ENCODE peak calls at places on chromosomes 3 and 15, in nine cellular contexts. One of them, this sample, is unnamed.

GRCh38 chr15:99452010-99452409 is 113.8 kb upstream of the MEF2A start:
- DNase-seq in H54: no peak
- DNase-seq in body of pancreas: no peak
- DNase-seq in GM12891: no peak
- DNase-seq in gastrocnemius medialis: no peak
- DNase-seq in uterus: no peak
- DNase-seq in breast epithelium: no peak
- DNase-seq in HCT116: no peak
- DNase-seq in NB4: no peak
- DNase-seq in this sample: no peak

GRCh38 chr15:77773003-77773402 is 140.3 kb upstream of the LINGO1 start:
- DNase-seq in H54: no peak
- DNase-seq in body of pancreas: no peak
- DNase-seq in GM12891: no peak
- DNase-seq in gastrocnemius medialis: no peak
- DNase-seq in uterus: no peak
- DNase-seq in breast epithelium: no peak
- DNase-seq in HCT116: no peak
- DNase-seq in NB4: no peak
- DNase-seq in this sample: no peak

GRCh38 chr3:21484323-21485154 is 266.5 kb downstream of the ZNF385D start:
- DNase-seq in H54: peak
- DNase-seq in body of pancreas: peak
- DNase-seq in GM12891: peak
- DNase-seq in gastrocnemius medialis: no peak
- DNase-seq in uterus: peak
- DNase-seq in breast epithelium: no peak
- DNase-seq in HCT116: no peak
- DNase-seq in NB4: peak
- DNase-seq in this sample: peak

GRCh38 chr3:78707616-78708015 is 1060.2 kb downstream of the ROBO1 start:
- DNase-seq in H54: no peak
- DNase-seq in body of pancreas: no peak
- DNase-seq in GM12891: no peak
- DNase-seq in gastrocnemius medialis: no peak
- DNase-seq in uterus: no peak
- DNase-seq in breast epithelium: no peak
- DNase-seq in HCT116: no peak
- DNase-seq in NB4: no peak
- DNase-seq in this sample: no peak

GRCh38 chr15:37094542-37095196 is 5.7 kb downstream of the MEIS2 start:
- DNase-seq in H54: peak
- DNase-seq in body of pancreas: no peak
- DNase-seq in GM12891: no peak
- DNase-seq in gastrocnemius medialis: no peak
- DNase-seq in uterus: no peak
- DNase-seq in breast epithelium: no peak
- DNase-seq in HCT116: no peak
- DNase-seq in NB4: no peak
- DNase-seq in this sample: no peak

GRCh38 chr3:33746412-33747116 is 28.5 kb upstream of the CLASP2 start:
- DNase-seq in H54: no peak
- DNase-seq in body of pancreas: no peak
- DNase-seq in GM12891: peak
- DNase-seq in gastrocnemius medialis: no peak
- DNase-seq in uterus: no peak
- DNase-seq in breast epithelium: no peak
- DNase-seq in HCT116: no peak
- DNase-seq in NB4: peak
- DNase-seq in this sample: no peak

GRCh38 chr3:861721-862120 is 231.1 kb upstream of the CNTN6 start:
- DNase-seq in H54: no peak
- DNase-seq in body of pancreas: no peak
- DNase-seq in GM12891: no peak
- DNase-seq in gastrocnemius medialis: no peak
- DNase-seq in uterus: no peak
- DNase-seq in breast epithelium: no peak
- DNase-seq in HCT116: no peak
- DNase-seq in NB4: peak
- DNase-seq in this sample: no peak

GRCh38 chr3:23640472-23641146 is 165.1 kb upstream of the UBE2E1 start:
- DNase-seq in H54: no peak
- DNase-seq in body of pancreas: no peak
- DNase-seq in GM12891: no peak
- DNase-seq in gastrocnemius medialis: no peak
- DNase-seq in uterus: no peak
- DNase-seq in breast epithelium: no peak
- DNase-seq in HCT116: no peak
- DNase-seq in NB4: no peak
- DNase-seq in this sample: no peak

GRCh38 chr3:50912746-50913145 is 238.0 kb downstream of the DOCK3 start:
- DNase-seq in H54: no peak
- DNase-seq in body of pancreas: no peak
- DNase-seq in GM12891: no peak
- DNase-seq in gastrocnemius medialis: no peak
- DNase-seq in uterus: no peak
- DNase-seq in breast epithelium: no peak
- DNase-seq in HCT116: no peak
- DNase-seq in NB4: no peak
- DNase-seq in this sample: no peak

GRCh38 chr3:105355355-105356063 is 11.2 kb upstream of the ALCAM start:
- DNase-seq in H54: no peak
- DNase-seq in body of pancreas: no peak
- DNase-seq in GM12891: no peak
- DNase-seq in gastrocnemius medialis: no peak
- DNase-seq in uterus: no peak
- DNase-seq in breast epithelium: no peak
- DNase-seq in HCT116: no peak
- DNase-seq in NB4: peak
- DNase-seq in this sample: no peak

GRCh38 chr15:33468740-33469139 is 158.0 kb downstream of the RYR3 start:
- DNase-seq in H54: no peak
- DNase-seq in body of pancreas: no peak
- DNase-seq in GM12891: no peak
- DNase-seq in gastrocnemius medialis: no peak
- DNase-seq in uterus: no peak
- DNase-seq in breast epithelium: no peak
- DNase-seq in HCT116: no peak
- DNase-seq in NB4: no peak
- DNase-seq in this sample: no peak

GRCh38 chr3:42036483-42036823 is 54.7 kb upstream of the TRAK1 start:
- DNase-seq in H54: peak
- DNase-seq in body of pancreas: peak
- DNase-seq in GM12891: no peak
- DNase-seq in gastrocnemius medialis: peak
- DNase-seq in uterus: no peak
- DNase-seq in breast epithelium: no peak
- DNase-seq in HCT116: no peak
- DNase-seq in NB4: no peak
- DNase-seq in this sample: peak

GRCh38 chr3:160676547-160677303 is at the start of gene ARL14:
- DNase-seq in H54: peak
- DNase-seq in body of pancreas: peak
- DNase-seq in GM12891: no peak
- DNase-seq in gastrocnemius medialis: no peak
- DNase-seq in uterus: no peak
- DNase-seq in breast epithelium: no peak
- DNase-seq in HCT116: peak
- DNase-seq in NB4: no peak
- DNase-seq in this sample: no peak

GRCh38 chr3:88057650-88058321 is 1.0 kb downstream of the CGGBP1 start:
- DNase-seq in H54: no peak
- DNase-seq in body of pancreas: no peak
- DNase-seq in GM12891: no peak
- DNase-seq in gastrocnemius medialis: no peak
- DNase-seq in uterus: no peak
- DNase-seq in breast epithelium: no peak
- DNase-seq in HCT116: no peak
- DNase-seq in NB4: no peak
- DNase-seq in this sample: peak

GRCh38 chr15:101152914-101153313 is 98.9 kb downstream of the CHSY1 start:
- DNase-seq in H54: no peak
- DNase-seq in body of pancreas: no peak
- DNase-seq in GM12891: no peak
- DNase-seq in gastrocnemius medialis: no peak
- DNase-seq in uterus: no peak
- DNase-seq in breast epithelium: peak
- DNase-seq in HCT116: no peak
- DNase-seq in NB4: peak
- DNase-seq in this sample: no peak

GRCh38 chr15:81222007-81222406 is 25.3 kb downstream of the IL16 start:
- DNase-seq in H54: no peak
- DNase-seq in body of pancreas: no peak
- DNase-seq in GM12891: no peak
- DNase-seq in gastrocnemius medialis: no peak
- DNase-seq in uterus: no peak
- DNase-seq in breast epithelium: no peak
- DNase-seq in HCT116: no peak
- DNase-seq in NB4: no peak
- DNase-seq in this sample: no peak

GRCh38 chr15:26864664-26865191 is 2.1 kb upstream of the GABRA5 start:
- DNase-seq in H54: peak
- DNase-seq in body of pancreas: no peak
- DNase-seq in GM12891: no peak
- DNase-seq in gastrocnemius medialis: no peak
- DNase-seq in uterus: no peak
- DNase-seq in breast epithelium: no peak
- DNase-seq in HCT116: no peak
- DNase-seq in NB4: peak
- DNase-seq in this sample: peak

GRCh38 chr3:82382831-82383230 is 621.4 kb upstream of the GBE1 start:
- DNase-seq in H54: no peak
- DNase-seq in body of pancreas: no peak
- DNase-seq in GM12891: no peak
- DNase-seq in gastrocnemius medialis: no peak
- DNase-seq in uterus: no peak
- DNase-seq in breast epithelium: no peak
- DNase-seq in HCT116: no peak
- DNase-seq in NB4: no peak
- DNase-seq in this sample: no peak

GRCh38 chr15:57518779-57519410 is 72.8 kb upstream of the MYZAP start:
- DNase-seq in H54: no peak
- DNase-seq in body of pancreas: no peak
- DNase-seq in GM12891: no peak
- DNase-seq in gastrocnemius medialis: no peak
- DNase-seq in uterus: no peak
- DNase-seq in breast epithelium: no peak
- DNase-seq in HCT116: no peak
- DNase-seq in NB4: no peak
- DNase-seq in this sample: no peak

GRCh38 chr15:62792960-62793758 is 249.4 kb upstream of the TPM1 start:
- DNase-seq in H54: no peak
- DNase-seq in body of pancreas: no peak
- DNase-seq in GM12891: no peak
- DNase-seq in gastrocnemius medialis: no peak
- DNase-seq in uterus: no peak
- DNase-seq in breast epithelium: no peak
- DNase-seq in HCT116: no peak
- DNase-seq in NB4: no peak
- DNase-seq in this sample: peak

GRCh38 chr3:97579365-97579764 is 185.2 kb upstream of the ARL6 start:
- DNase-seq in H54: no peak
- DNase-seq in body of pancreas: no peak
- DNase-seq in GM12891: no peak
- DNase-seq in gastrocnemius medialis: no peak
- DNase-seq in uterus: no peak
- DNase-seq in breast epithelium: no peak
- DNase-seq in HCT116: no peak
- DNase-seq in NB4: peak
- DNase-seq in this sample: no peak

GRCh38 chr15:59131955-59132562 is 27.1 kb downstream of the CCNB2 start:
- DNase-seq in H54: no peak
- DNase-seq in body of pancreas: no peak
- DNase-seq in GM12891: no peak
- DNase-seq in gastrocnemius medialis: no peak
- DNase-seq in uterus: no peak
- DNase-seq in breast epithelium: no peak
- DNase-seq in HCT116: no peak
- DNase-seq in NB4: no peak
- DNase-seq in this sample: no peak
- TF ChIP-seq POLR2A in H54: no peak
- TF ChIP-seq POLR2A in body of pancreas: no peak
- TF ChIP-seq POLR2A in GM12891: no peak
- TF ChIP-seq POLR2A in gastrocnemius medialis: no peak
- TF ChIP-seq POLR2A in uterus: no peak
- TF ChIP-seq POLR2A in breast epithelium: no peak
- TF ChIP-seq POLR2A in HCT116: no peak
- TF ChIP-seq POLR2A in NB4: no peak
- TF ChIP-seq POLR2A in this sample: no peak

GRCh38 chr3:170232266-170232665 is 10.0 kb downstream of the PRKCI start:
- DNase-seq in H54: no peak
- DNase-seq in body of pancreas: no peak
- DNase-seq in GM12891: no peak
- DNase-seq in gastrocnemius medialis: no peak
- DNase-seq in uterus: no peak
- DNase-seq in breast epithelium: no peak
- DNase-seq in HCT116: no peak
- DNase-seq in NB4: no peak
- DNase-seq in this sample: no peak
- TF ChIP-seq POLR2A in H54: no peak
- TF ChIP-seq POLR2A in body of pancreas: no peak
- TF ChIP-seq POLR2A in GM12891: no peak
- TF ChIP-seq POLR2A in gastrocnemius medialis: no peak
- TF ChIP-seq POLR2A in uterus: no peak
- TF ChIP-seq POLR2A in breast epithelium: no peak
- TF ChIP-seq POLR2A in HCT116: no peak
- TF ChIP-seq POLR2A in NB4: no peak
- TF ChIP-seq POLR2A in this sample: no peak

GRCh38 chr15:92810418-92811138 is 89.5 kb upstream of the CHD2 start:
- DNase-seq in H54: no peak
- DNase-seq in body of pancreas: peak
- DNase-seq in GM12891: no peak
- DNase-seq in gastrocnemius medialis: peak
- DNase-seq in uterus: peak
- DNase-seq in breast epithelium: no peak
- DNase-seq in HCT116: no peak
- DNase-seq in NB4: peak
- DNase-seq in this sample: peak
- TF ChIP-seq POLR2A in H54: peak
- TF ChIP-seq POLR2A in body of pancreas: peak
- TF ChIP-seq POLR2A in GM12891: no peak
- TF ChIP-seq POLR2A in gastrocnemius medialis: peak
- TF ChIP-seq POLR2A in uterus: peak
- TF ChIP-seq POLR2A in breast epithelium: peak
- TF ChIP-seq POLR2A in HCT116: peak
- TF ChIP-seq POLR2A in NB4: peak
- TF ChIP-seq POLR2A in this sample: no peak

DNA sequence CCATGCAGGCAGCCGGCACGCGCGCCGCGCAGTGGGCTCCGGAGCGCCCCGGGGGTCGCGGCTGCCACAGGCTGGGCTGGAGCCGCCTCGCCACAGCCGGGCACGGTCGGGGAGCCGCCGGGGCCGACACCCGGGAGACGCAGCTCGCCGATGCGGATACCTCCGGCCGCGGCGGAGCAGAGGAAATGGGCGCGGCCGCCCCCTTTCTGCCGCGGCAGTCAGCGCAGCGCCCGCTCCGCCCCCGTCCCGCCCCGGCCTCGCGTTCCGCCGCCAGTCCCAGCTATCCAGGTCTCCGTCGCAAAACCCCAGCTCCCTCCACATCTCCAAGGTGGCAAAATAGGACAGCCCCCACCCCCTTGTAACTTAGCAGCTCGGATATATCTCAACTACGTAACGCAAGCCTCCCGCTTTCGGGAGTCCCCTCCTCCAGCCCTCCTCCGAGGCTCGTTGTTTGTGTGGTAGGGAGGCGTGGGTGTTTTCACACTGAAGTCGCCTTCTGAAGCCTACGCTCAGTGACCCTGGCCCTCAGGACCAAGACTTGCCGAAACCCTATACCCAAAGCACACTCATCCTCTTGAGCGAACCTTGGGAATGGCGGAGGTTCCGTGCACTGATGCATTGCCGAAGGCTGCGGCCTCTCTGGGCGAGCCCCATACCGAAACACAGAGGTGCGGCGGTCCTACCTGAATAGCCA is at the start of gene SH3BP5:
- DNase-seq in H54: peak
- DNase-seq in body of pancreas: peak
- DNase-seq in GM12891: peak
- DNase-seq in gastrocnemius medialis: peak
- DNase-seq in uterus: peak
- DNase-seq in breast epithelium: peak
- DNase-seq in HCT116: peak
- DNase-seq in NB4: peak
- DNase-seq in this sample: peak
- TF ChIP-seq POLR2A in H54: peak
- TF ChIP-seq POLR2A in body of pancreas: peak
- TF ChIP-seq POLR2A in GM12891: no peak
- TF ChIP-seq POLR2A in gastrocnemius medialis: peak
- TF ChIP-seq POLR2A in uterus: peak
- TF ChIP-seq POLR2A in breast epithelium: no peak
- TF ChIP-seq POLR2A in HCT116: peak
- TF ChIP-seq POLR2A in NB4: peak
- TF ChIP-seq POLR2A in this sample: peak